ENCODE peak calls at places on chromosomes 16 and 17, in nine cellular contexts. U is H54, N is esophagus squamous epithelium, T is transverse colon, L is uterus, F is esophagus muscularis mucosa, B is suprapubic skin, Y is prostate gland, A is heart left ventricle. E is an unnamed sample.

GRCh38 chr17:31093866-31094599 is 744 bp upstream of the NF1 start:
- DNase-seq in B (no peak), A (no peak), T (peak), L (no peak), F (no peak), N (no peak), Y (no peak), U (no peak), E (no peak)

GRCh38 chr17:30477758-30478115 is 529 bp downstream of the GOSR1 start:
- DNase-seq in Y (no peak), N (no peak), B (no peak), U (no peak), T (no peak), L (no peak), F (no peak), A (no peak), E (no peak)

GRCh38 chr16:69406780-69407331 is 17.6 kb upstream of the CYB5B start:
- DNase-seq in Y (no peak), A (no peak), L (no peak), N (no peak), B (no peak), F (no peak), T (no peak), U (peak), E (no peak)

GRCh38 chr16:73056383-73056782 is 8.5 kb upstream of the ZFHX3 start:
- DNase-seq in B (no peak), T (no peak), Y (no peak), L (no peak), A (no peak), U (no peak), F (no peak), N (no peak), E (no peak)

GRCh38 chr17:3502466-3502865 is 26.7 kb downstream of the ASPA start:
- DNase-seq in N (no peak), L (no peak), A (no peak), T (no peak), Y (no peak), F (no peak), B (no peak), U (no peak), E (no peak)

GRCh38 chr16:89308391-89309333 is 91.2 kb downstream of the ZNF778 start:
- DNase-seq in F (no peak), A (no peak), T (no peak), N (no peak), Y (no peak), B (no peak), U (no peak), L (no peak), E (no peak)

GRCh38 chr16:70789927-70790447 is 11.0 kb downstream of the VAC14 start:
- DNase-seq in Y (no peak), B (no peak), F (no peak), L (no peak), N (no peak), A (no peak), T (no peak), U (no peak), E (no peak)

GRCh38 chr17:11324846-11325420 is 83.9 kb downstream of the SHISA6 start:
- DNase-seq in F (peak), T (no peak), B (no peak), A (no peak), N (no peak), U (no peak), Y (no peak), L (no peak), E (peak)

GRCh38 chr17:33457477-33457876 is 164.4 kb upstream of the ASIC2 start:
- DNase-seq in N (no peak), L (no peak), F (no peak), T (no peak), B (no peak), Y (no peak), A (no peak), U (no peak), E (no peak)

GRCh38 chr17:40340327-40340726 is 24.2 kb downstream of the GJD3 start:
- DNase-seq in T (no peak), Y (no peak), L (no peak), U (no peak), A (no peak), B (no peak), N (no peak), F (no peak), E (no peak)

GRCh38 chr17:40343126-40344119 is 21.1 kb downstream of the GJD3 start:
- DNase-seq in U (no peak), N (no peak), Y (no peak), L (peak), F (no peak), A (peak), B (no peak), T (peak), E (no peak)

GRCh38 chr17:40342575-40343058 is 21.9 kb downstream of the GJD3 start:
- DNase-seq in Y (no peak), N (no peak), B (no peak), U (no peak), L (peak), A (no peak), T (peak), F (no peak), E (no peak)

GRCh38 chr17:40340880-40341807 is 23.4 kb downstream of the GJD3 start:
- DNase-seq in L (peak), B (peak), Y (peak), N (peak), T (peak), U (peak), F (peak), A (peak), E (peak)

GRCh38 chr17:40341808-40342574 is 22.5 kb downstream of the GJD3 start:
- DNase-seq in Y (peak), F (no peak), L (peak), N (no peak), U (no peak), A (peak), T (peak), B (peak), E (no peak)
- TF ChIP-seq POLR2A in Y (peak), F (peak), L (peak), N (peak), U (peak), A (no peak), T (peak), B (no peak), E (no peak)

DNA sequence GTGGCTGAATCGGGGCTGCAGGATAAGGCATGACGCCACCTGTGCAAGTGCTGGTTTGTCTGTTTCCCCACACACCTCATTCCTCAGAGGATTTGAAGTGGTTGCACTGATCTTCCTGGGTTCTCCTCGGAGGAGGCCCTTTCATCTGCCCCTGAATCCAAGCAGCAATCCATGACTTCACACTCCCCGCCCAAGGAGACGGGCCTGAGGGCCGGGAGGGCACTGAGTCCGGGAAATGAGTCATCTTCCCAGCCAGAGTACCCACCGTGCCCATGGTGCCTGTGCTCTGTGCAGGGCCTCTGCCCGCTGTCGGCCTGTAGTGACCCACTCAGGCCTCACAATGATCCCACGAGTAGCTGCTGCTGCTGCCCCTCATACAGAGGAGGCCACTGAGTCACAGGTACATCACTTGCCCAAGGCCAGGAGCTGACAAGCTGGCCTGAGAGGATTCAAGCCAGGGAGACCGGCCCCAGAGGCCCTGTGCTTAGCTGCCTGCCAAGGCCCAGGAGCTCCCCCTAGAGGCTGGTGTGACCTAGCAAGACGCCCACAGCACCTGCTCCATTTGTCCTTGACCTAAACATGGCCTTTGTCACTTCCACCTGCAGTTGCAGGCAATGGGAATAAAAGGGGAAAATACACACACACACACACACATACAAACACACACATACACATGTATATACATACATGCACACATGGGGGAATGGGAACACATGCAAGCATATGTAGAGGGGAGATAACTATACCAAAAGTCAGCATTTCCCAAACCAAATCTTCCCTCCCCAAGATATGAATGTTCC is 240.0 kb downstream of the C16orf95 start:
- DNase-seq in T (peak), B (no peak), N (no peak), Y (no peak), F (no peak), L (no peak), A (no peak), U (peak), E (peak)
- TF ChIP-seq POLR2A in T (no peak), B (no peak), N (no peak), Y (no peak), F (no peak), L (no peak), A (no peak), U (no peak), E (no peak)

GRCh38 chr17:74453665-74454196 is 12.7 kb upstream of the CD300A start:
- DNase-seq in U (peak), F (no peak), Y (no peak), A (no peak), T (no peak), N (no peak), L (no peak), B (no peak), E (no peak)

GRCh38 chr17:74452027-74452840 is 14.2 kb upstream of the CD300A start:
- DNase-seq in U (no peak), Y (no peak), F (no peak), N (no peak), T (no peak), B (no peak), A (no peak), L (no peak), E (no peak)

GRCh38 chr17:74454197-74455024 is 12.0 kb upstream of the CD300A start:
- DNase-seq in F (peak), T (peak), Y (peak), U (no peak), L (peak), N (no peak), A (peak), B (peak), E (peak)

GRCh38 chr17:74451557-74451956 is 14.9 kb upstream of the CD300A start:
- DNase-seq in Y (no peak), U (no peak), T (no peak), L (no peak), B (no peak), N (no peak), F (no peak), A (no peak), E (no peak)

DNA sequence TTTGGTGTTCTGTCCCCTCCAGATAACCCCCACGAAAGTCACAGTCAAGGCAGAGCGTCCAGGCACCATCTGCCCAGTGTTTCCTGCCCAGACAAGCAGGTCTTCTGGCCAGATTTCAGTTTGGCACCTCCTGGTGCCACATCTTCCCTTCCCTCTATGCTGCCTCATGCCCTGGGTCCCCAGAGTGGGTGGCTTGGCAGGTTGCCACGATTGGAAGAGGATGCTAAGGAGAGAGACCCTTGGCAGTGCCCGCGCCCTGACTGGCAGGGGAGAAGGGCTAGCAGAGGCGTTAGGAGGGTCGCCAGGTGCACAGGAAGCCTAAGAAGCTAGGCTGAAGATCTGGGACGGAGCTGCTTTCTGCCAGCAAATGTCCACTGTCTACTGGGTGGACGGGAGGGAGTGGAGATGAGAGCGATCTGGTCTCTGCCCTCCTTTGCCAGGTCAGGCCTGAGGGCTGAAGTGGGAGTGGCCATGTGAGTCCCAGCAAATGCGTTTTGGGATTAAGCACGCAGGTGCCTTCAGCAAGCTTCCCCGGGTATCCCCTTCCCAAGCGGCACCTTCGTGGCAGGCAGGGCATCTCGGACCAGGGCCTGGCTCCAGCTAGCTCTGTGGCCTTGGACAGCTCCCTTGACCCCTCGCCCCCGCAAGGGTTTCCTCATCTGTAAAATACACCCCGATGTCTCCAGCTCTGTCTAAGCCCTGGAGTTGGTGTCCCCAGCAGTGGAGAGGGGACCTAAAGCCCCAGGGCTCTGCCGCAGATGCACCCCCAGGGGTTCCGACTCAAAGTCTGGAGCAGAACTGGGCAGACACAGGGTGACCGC is 13.4 kb upstream of the CD300A start:
- DNase-seq in U (no peak), F (no peak), B (no peak), Y (no peak), A (no peak), N (no peak), T (no peak), L (peak), E (no peak)
- TF ChIP-seq POLR2A in U (no peak), F (no peak), B (no peak), Y (peak), A (no peak), N (no peak), T (no peak), L (no peak), E (no peak)

DNA sequence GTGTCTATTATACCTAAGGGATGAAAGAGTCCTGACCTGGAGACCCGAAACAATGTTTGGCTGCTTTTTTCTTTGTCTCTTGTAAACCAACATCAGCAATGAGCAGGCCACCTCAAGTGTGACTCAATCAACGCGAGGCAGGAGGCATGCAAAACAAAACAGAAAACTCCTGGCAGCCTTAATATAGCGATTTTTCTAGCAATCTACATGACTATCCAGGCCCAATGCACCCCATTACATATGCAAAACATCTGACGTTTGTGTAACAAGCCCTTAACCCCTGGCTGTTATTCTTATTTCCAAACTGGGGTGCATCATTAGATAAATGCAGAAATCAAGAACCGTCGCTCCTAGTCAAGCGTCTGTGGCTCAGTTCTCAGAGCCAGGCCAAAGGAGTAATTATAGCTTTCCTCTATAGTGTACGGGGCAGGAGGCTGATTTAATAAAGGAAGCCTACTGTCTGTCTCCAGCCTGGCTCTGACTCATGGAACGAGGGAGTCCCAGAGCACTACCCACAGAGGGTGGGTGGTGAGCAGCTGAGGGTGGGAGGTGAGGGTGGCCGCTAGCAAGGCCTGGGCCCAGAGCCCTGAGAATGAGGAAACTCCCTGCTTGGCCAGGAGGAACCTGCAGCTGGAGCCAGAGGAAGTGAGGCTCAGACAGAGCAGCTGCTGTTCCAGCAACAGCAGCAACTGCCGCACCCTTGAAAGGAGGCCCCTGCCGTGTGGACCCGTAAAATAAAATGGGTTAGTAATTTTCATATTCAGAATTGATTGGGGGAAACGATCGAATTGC is 43.9 kb downstream of the CHD9 start:
- DNase-seq in F (peak), B (peak), L (peak), T (peak), Y (peak), A (peak), U (peak), N (peak), E (peak)
- TF ChIP-seq POLR2A in F (no peak), B (no peak), L (no peak), T (no peak), Y (no peak), A (no peak), U (no peak), N (no peak), E (no peak)

GRCh38 chr17:35130392-35130791 is 9.0 kb downstream of the FNDC8 start:
- DNase-seq in F (no peak), A (no peak), N (no peak), L (no peak), U (no peak), Y (no peak), T (no peak), B (no peak), E (no peak)

GRCh38 chr17:35132099-35132498 is 10.0 kb downstream of the NLE1 start:
- DNase-seq in T (peak), L (no peak), A (no peak), U (no peak), B (no peak), Y (no peak), N (no peak), F (no peak), E (no peak)

GRCh38 chr17:35132816-35133550 is 9.1 kb downstream of the NLE1 start:
- DNase-seq in B (no peak), U (no peak), L (no peak), Y (no peak), T (no peak), A (no peak), N (no peak), F (no peak), E (no peak)

GRCh38 chr17:35138218-35138617 is 3.9 kb downstream of the NLE1 start:
- DNase-seq in U (no peak), L (no peak), A (no peak), Y (no peak), B (no peak), N (no peak), T (no peak), F (no peak), E (no peak)

GRCh38 chr17:35135322-35135721 is 6.8 kb downstream of the NLE1 start:
- DNase-seq in U (no peak), B (no peak), N (no peak), T (no peak), L (no peak), A (no peak), Y (no peak), F (no peak), E (no peak)
- TF ChIP-seq POLR2A in U (no peak), B (no peak), N (no peak), T (no peak), L (no peak), A (no peak), Y (no peak), F (no peak), E (no peak)

GRCh38 chr17:17042381-17042736 is at the start of gene MPRIP:
- DNase-seq in N (no peak), B (no peak), T (no peak), Y (no peak), A (no peak), F (no peak), L (no peak), U (no peak), E (no peak)

GRCh38 chr17:17039911-17040310 is 2.3 kb upstream of the MPRIP start:
- DNase-seq in L (no peak), N (no peak), T (no peak), F (no peak), U (no peak), A (no peak), Y (no peak), B (no peak), E (no peak)

GRCh38 chr17:17042851-17043667 is 802 bp downstream of the MPRIP start:
- DNase-seq in Y (no peak), A (no peak), L (no peak), T (no peak), B (no peak), U (peak), F (no peak), N (no peak), E (peak)

GRCh38 chr17:17041018-17041521 is 1.2 kb upstream of the MPRIP start:
- DNase-seq in N (no peak), Y (no peak), T (no peak), A (peak), U (peak), B (no peak), F (no peak), L (no peak), E (no peak)

DNA sequence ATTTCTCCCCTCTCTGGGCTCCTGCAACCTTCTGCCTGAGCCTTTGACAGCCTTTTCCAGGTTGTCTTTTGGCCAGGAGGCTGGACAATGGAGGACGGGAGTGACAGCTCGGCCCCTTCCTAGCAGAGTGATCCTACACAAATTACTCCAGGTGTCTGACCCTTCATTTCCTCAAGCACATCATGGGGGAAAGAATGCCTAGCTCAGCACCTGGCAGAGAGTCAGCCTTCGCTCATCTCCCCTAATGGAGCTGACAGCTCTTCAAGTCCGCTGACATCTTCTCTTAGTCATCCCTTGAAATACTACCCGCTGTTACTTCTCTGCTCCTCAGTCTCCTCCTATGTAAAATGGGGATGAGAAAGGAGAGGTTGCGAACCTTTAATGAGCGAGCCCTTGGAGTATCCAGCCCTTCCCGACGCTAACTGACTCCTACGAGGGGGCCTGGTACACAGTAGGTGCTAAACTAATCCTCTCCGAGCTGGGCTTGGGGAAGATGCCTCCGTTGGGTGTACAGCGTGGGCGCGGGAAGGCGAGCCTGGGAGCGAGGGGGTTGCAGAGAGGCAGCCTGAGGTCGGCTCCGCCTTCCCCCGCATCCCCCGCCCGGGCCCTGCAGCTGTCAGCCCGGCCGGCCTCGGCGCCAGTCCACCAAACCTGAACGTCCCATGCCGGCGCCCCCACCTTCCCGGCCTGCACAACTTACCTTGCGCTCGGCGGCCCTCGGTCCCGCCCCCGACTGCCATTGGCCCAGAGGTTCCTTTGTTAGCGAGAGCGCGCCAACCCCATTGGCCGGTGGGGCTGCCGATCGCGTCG is 481 bp upstream of the MPRIP start:
- DNase-seq in A (peak), U (peak), B (peak), F (peak), N (peak), L (peak), T (peak), Y (peak), E (peak)
- TF ChIP-seq POLR2A in A (no peak), U (no peak), B (no peak), F (no peak), N (no peak), L (peak), T (peak), Y (peak), E (no peak)

DNA sequence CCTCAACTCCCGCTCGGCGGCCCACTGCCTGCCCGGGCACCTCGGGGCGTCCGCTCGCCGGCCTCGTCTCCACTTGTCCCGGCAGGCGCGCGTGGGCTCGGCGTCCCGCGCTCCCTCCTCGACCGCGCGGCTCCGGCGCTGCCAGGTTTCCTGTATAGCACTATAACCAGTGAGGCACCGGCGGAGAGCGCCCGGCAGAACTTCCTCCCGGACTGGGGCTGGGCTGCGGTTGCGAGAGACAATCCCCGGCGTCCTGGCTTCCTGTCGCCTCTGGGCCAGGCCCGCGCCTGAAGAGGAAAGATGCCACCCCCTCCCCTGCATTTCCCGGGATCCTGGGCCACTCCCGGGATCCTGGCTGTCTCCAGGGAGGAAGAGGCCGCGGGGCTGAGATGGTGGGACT is 119.3 kb upstream of the SMURF2 start:
- DNase-seq in F (no peak), U (no peak), B (peak), L (peak), A (peak), T (peak), Y (peak), N (no peak), E (peak)
- TF ChIP-seq POLR2A in F (no peak), U (peak), B (no peak), L (no peak), A (no peak), T (no peak), Y (peak), N (no peak), E (no peak)

E was measured in lower leg skin.